ENCODE peak calls at places on chromosome 12, in seven cellular contexts. One of them, this sample, is unnamed. For H3K9me3, the result is how much of the 10 kb centered on the place peaks cover.

GRCh38 chr12:4908694-4909396 is 860 bp upstream of the KCNA1 start:
- DNase-seq in CD8-positive, alpha-beta T cell: no peak
- DNase-seq in thoracic aorta: no peak
- DNase-seq in ovary: no peak
- DNase-seq in WERI-Rb-1: peak
- DNase-seq in small intestine: no peak
- DNase-seq in uterus: no peak
- DNase-seq in this sample: peak

GRCh38 chr12:104877107-104877705 is 80.9 kb downstream of the SLC41A2 start:
- DNase-seq in uterus: peak
- DNase-seq in CD8-positive, alpha-beta T cell: peak
- DNase-seq in WERI-Rb-1: peak
- DNase-seq in small intestine: no peak
- DNase-seq in ovary: peak
- DNase-seq in thoracic aorta: no peak
- DNase-seq in this sample: no peak

GRCh38 chr12:116150001-116150400 is 127.5 kb downstream of the MED13L start:
- DNase-seq in WERI-Rb-1: no peak
- DNase-seq in uterus: no peak
- DNase-seq in ovary: no peak
- DNase-seq in small intestine: no peak
- DNase-seq in CD8-positive, alpha-beta T cell: no peak
- DNase-seq in thoracic aorta: no peak
- DNase-seq in this sample: no peak

GRCh38 chr12:14417717-14418116 is 52.2 kb downstream of the ATF7IP start:
- DNase-seq in WERI-Rb-1: peak
- DNase-seq in CD8-positive, alpha-beta T cell: peak
- DNase-seq in thoracic aorta: no peak
- DNase-seq in small intestine: peak
- DNase-seq in uterus: peak
- DNase-seq in ovary: no peak
- DNase-seq in this sample: peak

GRCh38 chr12:56958422-56958821 is 1.0 kb upstream of the RDH16 start:
- DNase-seq in CD8-positive, alpha-beta T cell: no peak
- DNase-seq in WERI-Rb-1: no peak
- DNase-seq in small intestine: no peak
- DNase-seq in uterus: no peak
- DNase-seq in ovary: no peak
- DNase-seq in thoracic aorta: no peak
- DNase-seq in this sample: no peak

GRCh38 chr12:56601503-56601902 is 28.6 kb downstream of the BAZ2A start:
- DNase-seq in uterus: no peak
- DNase-seq in CD8-positive, alpha-beta T cell: peak
- DNase-seq in ovary: no peak
- DNase-seq in thoracic aorta: no peak
- DNase-seq in small intestine: no peak
- DNase-seq in WERI-Rb-1: peak
- DNase-seq in this sample: peak

GRCh38 chr12:94603434-94604068 is 46.8 kb downstream of the TMCC3 start:
- DNase-seq in ovary: no peak
- DNase-seq in uterus: no peak
- DNase-seq in thoracic aorta: no peak
- DNase-seq in CD8-positive, alpha-beta T cell: peak
- DNase-seq in WERI-Rb-1: peak
- DNase-seq in small intestine: peak
- DNase-seq in this sample: peak

GRCh38 chr12:105948331-105948730 is 190.4 kb downstream of the NUAK1 start:
- DNase-seq in ovary: no peak
- DNase-seq in WERI-Rb-1: no peak
- DNase-seq in small intestine: no peak
- DNase-seq in thoracic aorta: peak
- DNase-seq in uterus: no peak
- DNase-seq in CD8-positive, alpha-beta T cell: no peak
- DNase-seq in this sample: no peak

GRCh38 chr12:23084236-23084995 is 459.4 kb downstream of the ETNK1 start:
- DNase-seq in thoracic aorta: no peak
- DNase-seq in uterus: no peak
- DNase-seq in WERI-Rb-1: no peak
- DNase-seq in small intestine: no peak
- DNase-seq in ovary: no peak
- DNase-seq in CD8-positive, alpha-beta T cell: no peak
- DNase-seq in this sample: no peak

GRCh38 chr12:29039013-29039412 is 110.1 kb upstream of the FAR2 start:
- DNase-seq in small intestine: no peak
- DNase-seq in CD8-positive, alpha-beta T cell: no peak
- DNase-seq in ovary: no peak
- DNase-seq in uterus: no peak
- DNase-seq in thoracic aorta: no peak
- DNase-seq in WERI-Rb-1: no peak
- DNase-seq in this sample: no peak

GRCh38 chr12:45619736-45620135 is 109.8 kb upstream of the ARID2 start:
- DNase-seq in WERI-Rb-1: no peak
- DNase-seq in CD8-positive, alpha-beta T cell: no peak
- DNase-seq in ovary: no peak
- DNase-seq in thoracic aorta: no peak
- DNase-seq in uterus: no peak
- DNase-seq in small intestine: no peak
- DNase-seq in this sample: no peak

GRCh38 chr12:49974231-49974675 is 1.5 kb downstream of the AQP6 start:
- DNase-seq in small intestine: no peak
- DNase-seq in thoracic aorta: no peak
- DNase-seq in uterus: peak
- DNase-seq in WERI-Rb-1: peak
- DNase-seq in ovary: peak
- DNase-seq in CD8-positive, alpha-beta T cell: no peak
- DNase-seq in this sample: no peak

GRCh38 chr12:89138048-89138852 is 214.1 kb downstream of the DUSP6 start:
- DNase-seq in WERI-Rb-1: no peak
- DNase-seq in small intestine: no peak
- DNase-seq in thoracic aorta: no peak
- DNase-seq in uterus: no peak
- DNase-seq in ovary: no peak
- DNase-seq in CD8-positive, alpha-beta T cell: no peak
- DNase-seq in this sample: no peak

GRCh38 chr12:43349863-43350262 is 202.1 kb downstream of the ADAMTS20 start:
- DNase-seq in uterus: no peak
- DNase-seq in WERI-Rb-1: no peak
- DNase-seq in small intestine: no peak
- DNase-seq in ovary: no peak
- DNase-seq in CD8-positive, alpha-beta T cell: no peak
- DNase-seq in thoracic aorta: no peak
- DNase-seq in this sample: no peak

GRCh38 chr12:68538722-68539614 is 71.7 kb upstream of the RAP1B start:
- DNase-seq in small intestine: peak
- DNase-seq in CD8-positive, alpha-beta T cell: peak
- DNase-seq in uterus: peak
- DNase-seq in WERI-Rb-1: no peak
- DNase-seq in thoracic aorta: peak
- DNase-seq in ovary: peak
- DNase-seq in this sample: no peak

GRCh38 chr12:50050410-50051280 is 6.8 kb upstream of the ASIC1 start:
- DNase-seq in CD8-positive, alpha-beta T cell: no peak
- DNase-seq in thoracic aorta: no peak
- DNase-seq in uterus: peak
- DNase-seq in ovary: peak
- DNase-seq in WERI-Rb-1: peak
- DNase-seq in small intestine: peak
- DNase-seq in this sample: no peak

GRCh38 chr12:108214486-108214885 is 85.4 kb downstream of the WSCD2 start:
- DNase-seq in thoracic aorta: no peak
- DNase-seq in WERI-Rb-1: no peak
- DNase-seq in CD8-positive, alpha-beta T cell: peak
- DNase-seq in small intestine: no peak
- DNase-seq in ovary: no peak
- DNase-seq in uterus: no peak
- DNase-seq in this sample: peak

GRCh38 chr12:30725739-30726138 is 29.0 kb downstream of the CAPRIN2 start:
- DNase-seq in ovary: no peak
- DNase-seq in uterus: no peak
- DNase-seq in thoracic aorta: no peak
- DNase-seq in small intestine: no peak
- DNase-seq in WERI-Rb-1: no peak
- DNase-seq in CD8-positive, alpha-beta T cell: no peak
- DNase-seq in this sample: no peak

GRCh38 chr12:19908825-19909224 is 459.5 kb upstream of the PDE3A start:
- DNase-seq in WERI-Rb-1: no peak
- DNase-seq in small intestine: no peak
- DNase-seq in ovary: no peak
- DNase-seq in thoracic aorta: no peak
- DNase-seq in uterus: no peak
- DNase-seq in CD8-positive, alpha-beta T cell: no peak
- DNase-seq in this sample: no peak

GRCh38 chr12:10740182-10740581 is 17.1 kb upstream of the YBX3 start:
- DNase-seq in CD8-positive, alpha-beta T cell: no peak
- DNase-seq in ovary: no peak
- DNase-seq in thoracic aorta: no peak
- DNase-seq in WERI-Rb-1: no peak
- DNase-seq in small intestine: no peak
- DNase-seq in uterus: no peak
- DNase-seq in this sample: no peak

GRCh38 chr12:131511391-131511802 is 199.5 kb upstream of the SFSWAP start:
- DNase-seq in thoracic aorta: no peak
- DNase-seq in CD8-positive, alpha-beta T cell: peak
- DNase-seq in WERI-Rb-1: no peak
- DNase-seq in uterus: no peak
- DNase-seq in small intestine: peak
- DNase-seq in ovary: no peak
- DNase-seq in this sample: peak

GRCh38 chr12:117080707-117081141 is 18.5 kb downstream of the TESC start:
- DNase-seq in ovary: no peak
- DNase-seq in thoracic aorta: no peak
- DNase-seq in uterus: no peak
- DNase-seq in WERI-Rb-1: peak
- DNase-seq in CD8-positive, alpha-beta T cell: no peak
- DNase-seq in small intestine: no peak
- DNase-seq in this sample: no peak

GRCh38 chr12:111429760-111430417 is 24.2 kb downstream of the SH2B3 start:
- DNase-seq in uterus: no peak
- DNase-seq in WERI-Rb-1: no peak
- DNase-seq in thoracic aorta: no peak
- DNase-seq in CD8-positive, alpha-beta T cell: peak
- DNase-seq in ovary: no peak
- DNase-seq in small intestine: peak
- DNase-seq in this sample: peak

GRCh38 chr12:24909667-24910066 is 39.2 kb downstream of the BCAT1 start:
- DNase-seq in uterus: no peak
- DNase-seq in WERI-Rb-1: no peak
- DNase-seq in small intestine: no peak
- DNase-seq in CD8-positive, alpha-beta T cell: no peak
- DNase-seq in thoracic aorta: peak
- DNase-seq in ovary: no peak
- DNase-seq in this sample: no peak

GRCh38 chr12:75852143-75852542 is 179.4 kb downstream of the PHLDA1 start:
- DNase-seq in thoracic aorta: no peak
- DNase-seq in ovary: no peak
- DNase-seq in WERI-Rb-1: no peak
- DNase-seq in CD8-positive, alpha-beta T cell: no peak
- DNase-seq in uterus: no peak
- DNase-seq in small intestine: no peak
- DNase-seq in this sample: no peak

GRCh38 chr12:34210689-34211530 is 188.6 kb downstream of the ALG10 start:
- DNase-seq in WERI-Rb-1: no peak
- DNase-seq in uterus: no peak
- DNase-seq in CD8-positive, alpha-beta T cell: no peak
- DNase-seq in small intestine: no peak
- DNase-seq in thoracic aorta: no peak
- DNase-seq in ovary: no peak
- DNase-seq in this sample: no peak
- H3K9me3 ChIP-seq in WERI-Rb-1: under half
- H3K9me3 ChIP-seq in uterus: under half
- H3K9me3 ChIP-seq in CD8-positive, alpha-beta T cell: under half
- H3K9me3 ChIP-seq in small intestine: under half
- H3K9me3 ChIP-seq in thoracic aorta: under half
- H3K9me3 ChIP-seq in ovary: under half
- H3K9me3 ChIP-seq in this sample: under half

DNA sequence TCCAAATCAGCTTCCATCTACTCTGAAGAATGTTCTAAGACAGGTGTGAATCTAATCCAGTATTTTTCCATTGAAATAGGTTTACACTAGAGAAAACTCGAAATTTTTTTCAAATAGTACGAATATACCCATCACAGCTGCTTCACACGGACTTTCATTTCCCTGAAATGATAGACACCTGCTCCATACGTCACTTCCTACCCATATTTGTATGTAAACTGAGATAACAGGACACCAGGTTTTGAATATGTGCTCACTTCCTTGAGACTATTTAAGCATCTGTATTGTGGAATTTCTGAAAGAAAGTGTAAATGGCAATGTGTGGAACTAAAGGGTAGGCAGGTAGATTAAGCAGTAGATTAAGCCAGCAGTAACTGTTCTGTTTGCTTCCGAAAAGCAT is 13.4 kb upstream of the ITPR2 start:
- DNase-seq in thoracic aorta: no peak
- DNase-seq in uterus: no peak
- DNase-seq in ovary: no peak
- DNase-seq in CD8-positive, alpha-beta T cell: no peak
- DNase-seq in WERI-Rb-1: no peak
- DNase-seq in small intestine: no peak
- DNase-seq in this sample: no peak
- H3K27ac ChIP-seq in thoracic aorta: peak
- H3K27ac ChIP-seq in uterus: no peak
- H3K27ac ChIP-seq in ovary: no peak
- H3K27ac ChIP-seq in CD8-positive, alpha-beta T cell: no peak
- H3K27ac ChIP-seq in WERI-Rb-1: no peak
- H3K27ac ChIP-seq in small intestine: no peak
- H3K27ac ChIP-seq in this sample: no peak

GRCh38 chr12:21456291-21456780 is 18.9 kb downstream of the PYROXD1 start:
- DNase-seq in WERI-Rb-1: no peak
- DNase-seq in ovary: no peak
- DNase-seq in thoracic aorta: no peak
- DNase-seq in small intestine: no peak
- DNase-seq in uterus: no peak
- DNase-seq in CD8-positive, alpha-beta T cell: peak
- DNase-seq in this sample: peak
- H3K9me3 ChIP-seq in WERI-Rb-1: under half
- H3K9me3 ChIP-seq in ovary: under half
- H3K9me3 ChIP-seq in thoracic aorta: under half
- H3K9me3 ChIP-seq in small intestine: under half
- H3K9me3 ChIP-seq in uterus: under half
- H3K9me3 ChIP-seq in CD8-positive, alpha-beta T cell: under half
- H3K9me3 ChIP-seq in this sample: under half

GRCh38 chr12:1980282-1980681 is 24.0 kb downstream of the DCP1B start:
- DNase-seq in thoracic aorta: no peak
- DNase-seq in small intestine: no peak
- DNase-seq in WERI-Rb-1: no peak
- DNase-seq in ovary: no peak
- DNase-seq in uterus: no peak
- DNase-seq in CD8-positive, alpha-beta T cell: no peak
- DNase-seq in this sample: no peak

GRCh38 chr12:1978078-1978477 is 26.2 kb downstream of the DCP1B start:
- DNase-seq in thoracic aorta: no peak
- DNase-seq in uterus: peak
- DNase-seq in WERI-Rb-1: no peak
- DNase-seq in CD8-positive, alpha-beta T cell: no peak
- DNase-seq in ovary: no peak
- DNase-seq in small intestine: no peak
- DNase-seq in this sample: no peak

GRCh38 chr12:1977109-1977508 is 27.1 kb downstream of the DCP1B start:
- DNase-seq in ovary: no peak
- DNase-seq in WERI-Rb-1: no peak
- DNase-seq in small intestine: peak
- DNase-seq in uterus: no peak
- DNase-seq in CD8-positive, alpha-beta T cell: no peak
- DNase-seq in thoracic aorta: no peak
- DNase-seq in this sample: no peak

GRCh38 chr12:1974812-1975211 is 29.4 kb downstream of the DCP1B start:
- DNase-seq in CD8-positive, alpha-beta T cell: no peak
- DNase-seq in small intestine: no peak
- DNase-seq in ovary: no peak
- DNase-seq in WERI-Rb-1: no peak
- DNase-seq in uterus: no peak
- DNase-seq in thoracic aorta: no peak
- DNase-seq in this sample: no peak

GRCh38 chr12:1977588-1977987 is 26.7 kb downstream of the DCP1B start:
- DNase-seq in thoracic aorta: no peak
- DNase-seq in WERI-Rb-1: no peak
- DNase-seq in uterus: no peak
- DNase-seq in CD8-positive, alpha-beta T cell: no peak
- DNase-seq in ovary: no peak
- DNase-seq in small intestine: no peak
- DNase-seq in this sample: no peak
- H3K27ac ChIP-seq in thoracic aorta: peak
- H3K27ac ChIP-seq in WERI-Rb-1: no peak
- H3K27ac ChIP-seq in uterus: peak
- H3K27ac ChIP-seq in CD8-positive, alpha-beta T cell: no peak
- H3K27ac ChIP-seq in ovary: no peak
- H3K27ac ChIP-seq in small intestine: no peak
- H3K27ac ChIP-seq in this sample: no peak